ENCODE peak calls at places on chromosomes 11 and 22, in eight cellular contexts. One of them, this sample, is unnamed.

GRCh38 chr22:37802310-37803194 is 5.2 kb upstream of the GCAT start:
- DNase-seq in B cell: peak
- DNase-seq in cardiac muscle cell: peak
- DNase-seq in heart left ventricle: peak
- DNase-seq in fibroblast of mammary gland: no peak
- DNase-seq in HFFc6: no peak
- DNase-seq in astrocyte of the spinal cord: peak
- DNase-seq in sigmoid colon: peak
- DNase-seq in this sample: peak

GRCh38 chr11:112277937-112278336 is 17.3 kb upstream of the PLET1 start:
- DNase-seq in fibroblast of mammary gland: no peak
- DNase-seq in B cell: no peak
- DNase-seq in sigmoid colon: no peak
- DNase-seq in HFFc6: peak
- DNase-seq in heart left ventricle: no peak
- DNase-seq in cardiac muscle cell: no peak
- DNase-seq in astrocyte of the spinal cord: no peak
- DNase-seq in this sample: no peak

GRCh38 chr22:47367107-47367690 is 604.7 kb downstream of the TBC1D22A start:
- DNase-seq in sigmoid colon: no peak
- DNase-seq in HFFc6: no peak
- DNase-seq in heart left ventricle: no peak
- DNase-seq in fibroblast of mammary gland: no peak
- DNase-seq in B cell: no peak
- DNase-seq in cardiac muscle cell: no peak
- DNase-seq in astrocyte of the spinal cord: no peak
- DNase-seq in this sample: no peak

GRCh38 chr22:36220457-36220921 is 18.8 kb downstream of the APOL2 start:
- DNase-seq in astrocyte of the spinal cord: peak
- DNase-seq in heart left ventricle: peak
- DNase-seq in HFFc6: no peak
- DNase-seq in sigmoid colon: peak
- DNase-seq in fibroblast of mammary gland: peak
- DNase-seq in B cell: no peak
- DNase-seq in cardiac muscle cell: no peak
- DNase-seq in this sample: no peak

GRCh38 chr11:46369458-46370152 is 11.9 kb upstream of the MDK start:
- DNase-seq in astrocyte of the spinal cord: peak
- DNase-seq in heart left ventricle: no peak
- DNase-seq in fibroblast of mammary gland: peak
- DNase-seq in cardiac muscle cell: peak
- DNase-seq in HFFc6: peak
- DNase-seq in B cell: peak
- DNase-seq in sigmoid colon: no peak
- DNase-seq in this sample: peak

GRCh38 chr11:106917973-106918372 is 100.3 kb downstream of the GUCY1A2 start:
- DNase-seq in astrocyte of the spinal cord: no peak
- DNase-seq in heart left ventricle: no peak
- DNase-seq in B cell: no peak
- DNase-seq in HFFc6: peak
- DNase-seq in fibroblast of mammary gland: peak
- DNase-seq in sigmoid colon: no peak
- DNase-seq in cardiac muscle cell: peak
- DNase-seq in this sample: no peak

GRCh38 chr22:31212783-31213626 is 907 bp downstream of the LIMK2 start:
- DNase-seq in heart left ventricle: no peak
- DNase-seq in astrocyte of the spinal cord: no peak
- DNase-seq in cardiac muscle cell: no peak
- DNase-seq in B cell: no peak
- DNase-seq in fibroblast of mammary gland: no peak
- DNase-seq in sigmoid colon: no peak
- DNase-seq in HFFc6: no peak
- DNase-seq in this sample: no peak

GRCh38 chr22:48980918-48981317 is 846.8 kb downstream of the BRD1 start:
- DNase-seq in astrocyte of the spinal cord: no peak
- DNase-seq in fibroblast of mammary gland: no peak
- DNase-seq in sigmoid colon: no peak
- DNase-seq in HFFc6: no peak
- DNase-seq in cardiac muscle cell: no peak
- DNase-seq in B cell: no peak
- DNase-seq in heart left ventricle: no peak
- DNase-seq in this sample: no peak

GRCh38 chr11:70556884-70557741 is 158.8 kb downstream of the CTTN start:
- DNase-seq in sigmoid colon: no peak
- DNase-seq in heart left ventricle: no peak
- DNase-seq in B cell: no peak
- DNase-seq in astrocyte of the spinal cord: peak
- DNase-seq in HFFc6: no peak
- DNase-seq in cardiac muscle cell: no peak
- DNase-seq in fibroblast of mammary gland: peak
- DNase-seq in this sample: no peak

GRCh38 chr11:133898031-133898769 is 52.9 kb upstream of the SPATA19 start:
- DNase-seq in B cell: no peak
- DNase-seq in cardiac muscle cell: no peak
- DNase-seq in heart left ventricle: peak
- DNase-seq in sigmoid colon: peak
- DNase-seq in astrocyte of the spinal cord: no peak
- DNase-seq in HFFc6: no peak
- DNase-seq in fibroblast of mammary gland: no peak
- DNase-seq in this sample: no peak

GRCh38 chr11:128453444-128454336 is 133.7 kb downstream of the ETS1 start:
- DNase-seq in fibroblast of mammary gland: peak
- DNase-seq in astrocyte of the spinal cord: peak
- DNase-seq in B cell: no peak
- DNase-seq in HFFc6: peak
- DNase-seq in sigmoid colon: peak
- DNase-seq in cardiac muscle cell: no peak
- DNase-seq in heart left ventricle: peak
- DNase-seq in this sample: peak

GRCh38 chr11:75267171-75267970 is 26.8 kb downstream of the TPBGL start:
- DNase-seq in HFFc6: no peak
- DNase-seq in heart left ventricle: no peak
- DNase-seq in fibroblast of mammary gland: no peak
- DNase-seq in astrocyte of the spinal cord: no peak
- DNase-seq in cardiac muscle cell: no peak
- DNase-seq in sigmoid colon: peak
- DNase-seq in B cell: no peak
- DNase-seq in this sample: no peak

GRCh38 chr11:31974737-31975136 is 116.1 kb upstream of the RCN1 start:
- DNase-seq in fibroblast of mammary gland: peak
- DNase-seq in B cell: no peak
- DNase-seq in heart left ventricle: no peak
- DNase-seq in HFFc6: peak
- DNase-seq in cardiac muscle cell: no peak
- DNase-seq in sigmoid colon: no peak
- DNase-seq in astrocyte of the spinal cord: peak
- DNase-seq in this sample: no peak

GRCh38 chr22:45552580-45553332 is 50.1 kb downstream of the FBLN1 start:
- DNase-seq in fibroblast of mammary gland: peak
- DNase-seq in HFFc6: peak
- DNase-seq in astrocyte of the spinal cord: peak
- DNase-seq in heart left ventricle: peak
- DNase-seq in B cell: no peak
- DNase-seq in sigmoid colon: peak
- DNase-seq in cardiac muscle cell: no peak
- DNase-seq in this sample: peak
- TF ChIP-seq CTCF in fibroblast of mammary gland: peak
- TF ChIP-seq CTCF in HFFc6: peak
- TF ChIP-seq CTCF in astrocyte of the spinal cord: peak
- TF ChIP-seq CTCF in heart left ventricle: peak
- TF ChIP-seq CTCF in B cell: no peak
- TF ChIP-seq CTCF in sigmoid colon: no peak
- TF ChIP-seq CTCF in cardiac muscle cell: peak
- TF ChIP-seq CTCF in this sample: peak

GRCh38 chr11:2668876-2669275 is 30.9 kb downstream of the KCNQ1OT1 start:
- DNase-seq in cardiac muscle cell: no peak
- DNase-seq in HFFc6: no peak
- DNase-seq in sigmoid colon: no peak
- DNase-seq in fibroblast of mammary gland: no peak
- DNase-seq in astrocyte of the spinal cord: no peak
- DNase-seq in B cell: no peak
- DNase-seq in heart left ventricle: no peak
- DNase-seq in this sample: no peak
- TF ChIP-seq CTCF in cardiac muscle cell: no peak
- TF ChIP-seq CTCF in HFFc6: no peak
- TF ChIP-seq CTCF in sigmoid colon: no peak
- TF ChIP-seq CTCF in fibroblast of mammary gland: no peak
- TF ChIP-seq CTCF in astrocyte of the spinal cord: no peak
- TF ChIP-seq CTCF in B cell: no peak
- TF ChIP-seq CTCF in heart left ventricle: no peak
- TF ChIP-seq CTCF in this sample: no peak

GRCh38 chr22:25764270-25765015 is 22.5 kb downstream of the MYO18B start:
- DNase-seq in fibroblast of mammary gland: no peak
- DNase-seq in astrocyte of the spinal cord: no peak
- DNase-seq in B cell: no peak
- DNase-seq in cardiac muscle cell: no peak
- DNase-seq in heart left ventricle: no peak
- DNase-seq in sigmoid colon: no peak
- DNase-seq in HFFc6: no peak
- DNase-seq in this sample: no peak
- TF ChIP-seq CTCF in fibroblast of mammary gland: peak
- TF ChIP-seq CTCF in astrocyte of the spinal cord: no peak
- TF ChIP-seq CTCF in B cell: no peak
- TF ChIP-seq CTCF in cardiac muscle cell: no peak
- TF ChIP-seq CTCF in heart left ventricle: no peak
- TF ChIP-seq CTCF in sigmoid colon: no peak
- TF ChIP-seq CTCF in HFFc6: peak
- TF ChIP-seq CTCF in this sample: no peak

GRCh38 chr11:94997437-94997836 is 23.9 kb downstream of the KDM4D start:
- DNase-seq in fibroblast of mammary gland: no peak
- DNase-seq in sigmoid colon: no peak
- DNase-seq in HFFc6: no peak
- DNase-seq in cardiac muscle cell: no peak
- DNase-seq in B cell: no peak
- DNase-seq in astrocyte of the spinal cord: no peak
- DNase-seq in heart left ventricle: no peak
- DNase-seq in this sample: no peak
- TF ChIP-seq CTCF in fibroblast of mammary gland: peak
- TF ChIP-seq CTCF in sigmoid colon: no peak
- TF ChIP-seq CTCF in HFFc6: peak
- TF ChIP-seq CTCF in cardiac muscle cell: no peak
- TF ChIP-seq CTCF in B cell: peak
- TF ChIP-seq CTCF in astrocyte of the spinal cord: no peak
- TF ChIP-seq CTCF in heart left ventricle: no peak
- TF ChIP-seq CTCF in this sample: no peak

DNA sequence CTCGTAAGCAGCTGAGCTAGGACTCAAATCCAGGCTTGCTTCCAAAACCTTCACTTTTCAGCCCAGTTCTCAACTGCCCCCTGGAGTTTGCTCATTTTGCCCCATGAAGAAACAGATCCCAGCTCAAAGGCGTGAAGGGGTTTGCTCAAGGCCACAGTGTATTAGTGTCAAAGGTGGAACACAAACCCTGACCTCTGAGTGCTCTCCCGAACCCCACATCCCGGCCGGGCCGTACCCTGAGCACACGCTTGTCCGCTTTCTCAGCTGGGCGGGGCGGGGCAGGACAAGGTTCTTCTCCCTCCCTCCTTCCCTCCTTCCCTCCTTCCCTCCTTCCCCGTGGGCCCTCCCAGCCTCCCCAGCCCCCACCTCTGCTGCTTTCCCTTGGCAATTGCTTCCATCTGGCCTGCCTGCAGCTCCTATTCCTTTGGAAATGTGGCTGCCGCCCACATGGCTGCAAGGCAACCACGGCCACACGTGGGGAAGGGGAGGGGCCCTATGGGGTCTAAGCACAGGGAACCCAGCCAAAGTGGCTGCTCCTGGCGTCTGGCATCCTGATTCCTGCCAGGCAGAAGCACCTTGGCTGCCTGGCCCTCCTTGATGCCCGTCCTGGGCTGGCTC is 4.1 kb downstream of the ST3GAL4 start:
- DNase-seq in heart left ventricle: peak
- DNase-seq in fibroblast of mammary gland: peak
- DNase-seq in sigmoid colon: peak
- DNase-seq in astrocyte of the spinal cord: peak
- DNase-seq in cardiac muscle cell: no peak
- DNase-seq in HFFc6: no peak
- DNase-seq in B cell: no peak
- DNase-seq in this sample: peak
- TF ChIP-seq CTCF in heart left ventricle: no peak
- TF ChIP-seq CTCF in fibroblast of mammary gland: peak
- TF ChIP-seq CTCF in sigmoid colon: no peak
- TF ChIP-seq CTCF in astrocyte of the spinal cord: peak
- TF ChIP-seq CTCF in cardiac muscle cell: peak
- TF ChIP-seq CTCF in HFFc6: peak
- TF ChIP-seq CTCF in B cell: no peak
- TF ChIP-seq CTCF in this sample: no peak

GRCh38 chr11:60763692-60764369 is 7.2 kb downstream of the MS4A15 start:
- DNase-seq in sigmoid colon: no peak
- DNase-seq in fibroblast of mammary gland: no peak
- DNase-seq in astrocyte of the spinal cord: no peak
- DNase-seq in heart left ventricle: no peak
- DNase-seq in cardiac muscle cell: no peak
- DNase-seq in B cell: no peak
- DNase-seq in HFFc6: no peak
- DNase-seq in this sample: no peak

GRCh38 chr11:60761436-60762190 is 4.9 kb downstream of the MS4A15 start:
- DNase-seq in astrocyte of the spinal cord: no peak
- DNase-seq in heart left ventricle: no peak
- DNase-seq in HFFc6: no peak
- DNase-seq in B cell: no peak
- DNase-seq in fibroblast of mammary gland: no peak
- DNase-seq in sigmoid colon: no peak
- DNase-seq in cardiac muscle cell: no peak
- DNase-seq in this sample: no peak

GRCh38 chr11:60764879-60765278 is 8.2 kb downstream of the MS4A15 start:
- DNase-seq in cardiac muscle cell: no peak
- DNase-seq in B cell: no peak
- DNase-seq in heart left ventricle: no peak
- DNase-seq in sigmoid colon: no peak
- DNase-seq in fibroblast of mammary gland: no peak
- DNase-seq in astrocyte of the spinal cord: no peak
- DNase-seq in HFFc6: no peak
- DNase-seq in this sample: no peak

GRCh38 chr11:60765355-60765754 is 8.7 kb downstream of the MS4A15 start:
- DNase-seq in fibroblast of mammary gland: no peak
- DNase-seq in cardiac muscle cell: no peak
- DNase-seq in sigmoid colon: no peak
- DNase-seq in astrocyte of the spinal cord: no peak
- DNase-seq in HFFc6: no peak
- DNase-seq in heart left ventricle: no peak
- DNase-seq in B cell: no peak
- DNase-seq in this sample: no peak

DNA sequence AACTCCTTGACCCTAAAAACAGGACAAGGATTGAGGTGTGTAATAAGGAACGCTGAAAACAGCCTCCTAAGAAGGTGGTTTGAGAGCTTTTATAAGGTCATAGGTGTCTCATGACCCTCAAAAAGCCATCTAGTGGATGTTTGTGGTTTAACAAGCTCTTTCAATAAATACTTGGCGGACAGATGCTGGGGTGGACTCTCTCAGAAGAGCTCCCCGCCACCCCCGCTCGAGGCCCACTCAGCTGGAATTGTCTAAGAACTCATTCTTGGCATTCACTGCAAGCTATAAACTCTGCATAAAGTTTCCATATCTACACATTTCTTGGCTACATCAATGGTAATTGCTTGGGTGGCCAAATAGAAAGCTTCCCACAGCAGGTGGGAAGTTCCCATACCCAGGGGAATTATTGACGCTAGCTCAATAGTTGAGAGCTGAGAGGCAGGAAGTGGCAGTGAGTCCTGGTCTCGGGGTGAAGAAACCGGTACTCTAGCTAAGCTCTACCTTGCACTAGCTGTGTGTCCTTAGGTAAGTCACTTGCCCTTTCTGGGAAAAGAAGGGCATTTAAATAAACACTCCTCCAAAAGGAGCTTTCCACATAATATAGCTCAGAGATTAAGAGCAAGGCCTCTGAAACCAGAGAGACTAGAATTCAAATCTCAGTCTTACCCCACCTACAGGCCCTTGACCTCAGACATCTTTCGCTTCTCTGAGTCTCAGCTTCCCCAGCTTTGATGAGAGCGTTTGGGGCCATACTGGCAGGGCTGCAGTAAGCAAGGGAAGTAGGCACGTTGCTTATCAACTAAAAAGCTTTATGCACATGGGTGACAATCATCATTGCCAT is 6.4 kb downstream of the MS4A15 start:
- DNase-seq in B cell: no peak
- DNase-seq in astrocyte of the spinal cord: no peak
- DNase-seq in heart left ventricle: no peak
- DNase-seq in sigmoid colon: no peak
- DNase-seq in cardiac muscle cell: peak
- DNase-seq in fibroblast of mammary gland: no peak
- DNase-seq in HFFc6: no peak
- DNase-seq in this sample: no peak
- TF ChIP-seq CTCF in B cell: peak
- TF ChIP-seq CTCF in astrocyte of the spinal cord: no peak
- TF ChIP-seq CTCF in heart left ventricle: peak
- TF ChIP-seq CTCF in sigmoid colon: no peak
- TF ChIP-seq CTCF in cardiac muscle cell: peak
- TF ChIP-seq CTCF in fibroblast of mammary gland: peak
- TF ChIP-seq CTCF in HFFc6: peak
- TF ChIP-seq CTCF in this sample: no peak

This sample was measured in heart right ventricle.